ENCODE peak calls at places on chromosomes 6 and 20, in nine cellular contexts. V is cardiac muscle cell, I is fibroblast of lung, F is HCT116, R is OCI-LY7, Y is A549, Q is esophagus muscularis mucosa, M is psoas muscle, U is stomach. K is an unnamed sample. For H3K4me1, the result is how much of the 10 kb centered on the place peaks cover.

GRCh38 chr6:4714961-4715501 is 61.2 kb upstream of the CDYL start:
- DNase-seq in V (no peak), I (no peak), F (no peak), R (no peak), Y (no peak), Q (no peak), M (no peak), U (no peak), K (no peak)

GRCh38 chr6:112311950-112312547 is 35.1 kb upstream of the RFPL4B start:
- DNase-seq in V (peak), I (no peak), F (no peak), R (peak), Y (no peak), Q (no peak), M (no peak), U (no peak), K (peak)

GRCh38 chr6:90286884-90287488 is 9.7 kb downstream of the BACH2 start:
- DNase-seq in V (peak), I (peak), F (peak), R (peak), Y (peak), Q (no peak), M (no peak), U (peak), K (peak)

GRCh38 chr20:50618537-50618936 is 72.8 kb downstream of the RIPOR3 start:
- DNase-seq in V (no peak), I (no peak), F (no peak), R (no peak), Y (no peak), Q (no peak), M (no peak), U (no peak), K (no peak)

GRCh38 chr20:45347936-45348809 is at the start of gene SDC4:
- DNase-seq in V (peak), I (peak), F (no peak), R (no peak), Y (peak), Q (no peak), M (peak), U (peak), K (peak)

GRCh38 chr6:158039571-158040050 is 57.9 kb downstream of the SYNJ2 start:
- DNase-seq in V (no peak), I (peak), F (no peak), R (no peak), Y (peak), Q (no peak), M (peak), U (no peak), K (no peak)

GRCh38 chr6:142326539-142326938 is 24.7 kb downstream of the ADGRG6 start:
- DNase-seq in V (no peak), I (peak), F (no peak), R (no peak), Y (no peak), Q (no peak), M (no peak), U (no peak), K (peak)

GRCh38 chr20:3857405-3857804 is 10.8 kb downstream of the MAVS start:
- DNase-seq in V (no peak), I (no peak), F (no peak), R (no peak), Y (no peak), Q (no peak), M (no peak), U (no peak), K (no peak)

GRCh38 chr6:37566209-37566859 is 66.6 kb upstream of the CCDC167 start:
- DNase-seq in V (peak), I (peak), F (no peak), R (peak), Y (no peak), Q (no peak), M (peak), U (peak), K (peak)

GRCh38 chr6:122838060-122838780 is 49.2 kb downstream of the SMPDL3A start:
- DNase-seq in V (peak), I (peak), F (no peak), R (no peak), Y (peak), Q (no peak), M (no peak), U (no peak), K (peak)

GRCh38 chr6:13662651-13663334 is 47.7 kb downstream of the NOL7 start:
- DNase-seq in V (no peak), I (no peak), F (no peak), R (no peak), Y (no peak), Q (no peak), M (no peak), U (no peak), K (no peak)

GRCh38 chr6:32047084-32047478 is 8.9 kb downstream of the CYP21A2 start:
- DNase-seq in V (no peak), I (peak), F (peak), R (no peak), Y (no peak), Q (no peak), M (peak), U (no peak), K (peak)

GRCh38 chr6:3569817-3570216 is 113.0 kb upstream of the SLC22A23 start:
- DNase-seq in V (no peak), I (no peak), F (no peak), R (no peak), Y (no peak), Q (no peak), M (no peak), U (no peak), K (no peak)

GRCh38 chr6:26296556-26296856 is 68.5 kb upstream of the BTN3A2 start:
- DNase-seq in V (no peak), I (no peak), F (no peak), R (no peak), Y (no peak), Q (no peak), M (no peak), U (no peak), K (no peak)

GRCh38 chr20:8334641-8335040 is 202.6 kb downstream of the PLCB1 start:
- DNase-seq in V (no peak), I (no peak), F (no peak), R (no peak), Y (no peak), Q (no peak), M (no peak), U (no peak), K (no peak)

GRCh38 chr6:6870914-6871313 is 236.8 kb upstream of the RREB1 start:
- DNase-seq in V (no peak), I (no peak), F (no peak), R (no peak), Y (no peak), Q (no peak), M (no peak), U (no peak), K (no peak)

GRCh38 chr6:252775-253526 is 39.3 kb upstream of the DUSP22 start:
- DNase-seq in V (no peak), I (no peak), F (no peak), R (no peak), Y (no peak), Q (no peak), M (no peak), U (no peak), K (no peak)

GRCh38 chr6:88671624-88672023 is 291.8 kb downstream of the RNGTT start:
- DNase-seq in V (no peak), I (no peak), F (no peak), R (no peak), Y (no peak), Q (no peak), M (no peak), U (no peak), K (no peak)

GRCh38 chr20:50429412-50429811 is 80.8 kb upstream of the PTPN1 start:
- DNase-seq in V (no peak), I (no peak), F (no peak), R (no peak), Y (no peak), Q (no peak), M (no peak), U (no peak), K (no peak)

GRCh38 chr6:20827798-20828197 is 293.5 kb downstream of the CDKAL1 start:
- DNase-seq in V (no peak), I (peak), F (no peak), R (no peak), Y (no peak), Q (no peak), M (no peak), U (no peak), K (no peak)

GRCh38 chr6:34090495-34090894 is 55.4 kb downstream of the GRM4 start:
- DNase-seq in V (no peak), I (no peak), F (no peak), R (no peak), Y (no peak), Q (no peak), M (no peak), U (no peak), K (no peak)

GRCh38 chr6:144843701-144844100 is 558.6 kb downstream of the UTRN start:
- DNase-seq in V (no peak), I (no peak), F (no peak), R (no peak), Y (no peak), Q (no peak), M (no peak), U (no peak), K (no peak)

GRCh38 chr6:33207569-33208088 is 671 bp upstream of the RING1 start:
- DNase-seq in V (peak), I (peak), F (no peak), R (peak), Y (peak), Q (no peak), M (peak), U (peak), K (peak)

GRCh38 chr20:38117635-38118034 is 47.4 kb downstream of the TGM2 start:
- DNase-seq in V (no peak), I (peak), F (no peak), R (no peak), Y (peak), Q (peak), M (no peak), U (no peak), K (peak)

DNA sequence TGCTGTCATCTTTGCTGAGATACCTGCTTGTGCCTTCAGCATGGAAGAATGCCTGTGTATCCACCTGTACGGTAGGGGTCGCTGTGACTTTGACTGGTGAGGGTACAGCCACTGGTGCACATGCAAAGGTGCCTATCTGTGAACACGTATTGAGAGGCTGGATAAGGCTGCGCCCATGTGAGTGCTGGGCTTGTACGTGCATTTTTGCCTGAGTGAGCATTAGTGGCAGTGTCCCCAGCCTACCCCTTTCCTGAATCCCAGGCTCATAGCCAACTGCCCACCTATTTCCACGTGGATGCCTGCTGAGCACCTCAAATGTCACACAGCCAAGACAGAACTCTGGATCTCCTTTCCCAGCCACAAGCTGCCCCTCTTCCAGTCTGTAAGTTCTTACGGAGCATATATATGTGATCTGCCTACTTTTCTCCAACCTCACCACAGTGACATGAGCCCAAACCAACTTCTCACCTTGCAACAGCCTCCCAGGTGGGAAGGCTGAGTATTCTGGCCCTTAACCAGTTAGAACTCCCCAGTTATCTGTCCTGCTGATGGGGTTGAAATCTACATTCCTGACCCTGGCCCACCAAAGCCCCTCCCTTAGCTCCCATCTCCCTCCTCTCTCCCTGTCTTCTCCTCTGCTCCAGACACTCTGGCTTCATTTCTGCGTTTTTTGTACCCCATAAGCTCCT is 1.1 kb upstream of the SLC2A10 start:
- DNase-seq in V (no peak), I (no peak), F (no peak), R (no peak), Y (peak), Q (no peak), M (no peak), U (peak), K (no peak)
- TF ChIP-seq CTCF in V (peak), I (no peak), F (peak), R (no peak), Y (no peak), Q (no peak), M (no peak), U (no peak), K (peak)

GRCh38 chr6:56751604-56752003 is 108.9 kb upstream of the DST start:
- DNase-seq in V (no peak), I (peak), F (no peak), R (no peak), Y (no peak), Q (no peak), M (no peak), U (no peak), K (no peak)

GRCh38 chr6:56752009-56752408 is 109.3 kb upstream of the DST start:
- DNase-seq in V (no peak), I (peak), F (no peak), R (no peak), Y (no peak), Q (no peak), M (no peak), U (no peak), K (no peak)

GRCh38 chr6:56755040-56755439 is 112.4 kb upstream of the DST start:
- DNase-seq in V (no peak), I (no peak), F (no peak), R (no peak), Y (no peak), Q (no peak), M (no peak), U (no peak), K (no peak)

GRCh38 chr6:56752534-56752933 is 109.8 kb upstream of the DST start:
- DNase-seq in V (no peak), I (no peak), F (no peak), R (no peak), Y (no peak), Q (no peak), M (no peak), U (no peak), K (no peak)

GRCh38 chr6:56753801-56754200 is 111.1 kb upstream of the DST start:
- DNase-seq in V (no peak), I (no peak), F (no peak), R (no peak), Y (no peak), Q (no peak), M (no peak), U (no peak), K (no peak)
- H3K4me1 ChIP-seq in V (under half), I (under half), F (half or more), R (under half), Y (half or more), Q (half or more), M (half or more), U (half or more), K (under half)

GRCh38 chr6:17719323-17720041 is 12.8 kb upstream of the NUP153 start:
- DNase-seq in V (no peak), I (no peak), F (no peak), R (no peak), Y (no peak), Q (no peak), M (no peak), U (no peak), K (no peak)
- TF ChIP-seq CTCF in V (no peak), I (no peak), F (no peak), R (no peak), Y (no peak), Q (no peak), M (no peak), U (no peak), K (no peak)

DNA sequence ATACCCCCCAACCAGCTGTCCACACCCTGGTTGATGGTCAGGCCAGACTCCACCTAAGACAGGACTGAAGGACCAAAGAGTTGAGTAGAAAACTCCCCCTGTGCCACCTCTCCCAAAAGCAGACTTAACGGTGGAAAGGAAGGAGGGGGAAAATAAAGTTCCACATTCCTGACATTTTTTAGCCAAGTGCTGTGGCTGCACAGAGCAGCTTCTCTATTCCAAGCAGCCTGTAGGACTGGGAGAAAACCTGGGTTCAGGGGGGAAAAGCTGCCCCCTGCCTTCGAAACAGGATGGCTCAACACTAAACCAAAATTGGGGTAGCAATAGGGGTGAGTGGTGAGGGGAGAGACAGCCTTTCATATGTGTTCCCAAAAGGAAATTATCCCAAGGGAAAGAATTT is 3.6 kb downstream of the TRAM2 start:
- DNase-seq in V (peak), I (peak), F (no peak), R (no peak), Y (no peak), Q (no peak), M (no peak), U (no peak), K (peak)
- H3K4me1 ChIP-seq in V (under half), I (under half), F (under half), R (half or more), Y (under half), Q (half or more), M (under half), U (half or more), K (half or more)

DNA sequence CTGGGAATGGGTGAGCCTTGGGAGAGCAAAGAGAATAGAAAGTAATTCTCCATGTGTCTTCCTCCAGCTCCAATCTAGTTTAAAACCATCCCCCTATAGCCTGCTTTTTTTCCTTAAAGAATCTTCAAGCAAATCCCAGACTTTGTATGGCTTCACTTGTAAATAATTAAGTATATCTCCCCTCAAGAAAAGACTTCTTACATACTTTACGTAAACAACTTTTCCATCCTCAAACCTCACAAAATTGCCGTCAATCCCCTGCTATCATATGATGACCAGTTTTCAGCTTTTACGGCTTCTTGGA is 88.5 kb upstream of the PHACTR3 start:
- DNase-seq in V (no peak), I (no peak), F (no peak), R (no peak), Y (no peak), Q (no peak), M (no peak), U (no peak), K (no peak)
- TF ChIP-seq CTCF in V (no peak), I (no peak), F (no peak), R (peak), Y (no peak), Q (no peak), M (no peak), U (no peak), K (no peak)

GRCh38 chr20:63687419-63688233 is 8.8 kb upstream of the TNFRSF6B start:
- DNase-seq in V (no peak), I (no peak), F (no peak), R (no peak), Y (no peak), Q (no peak), M (no peak), U (no peak), K (no peak)

GRCh38 chr20:63686094-63686491 is 10.4 kb upstream of the TNFRSF6B start:
- DNase-seq in V (no peak), I (no peak), F (no peak), R (no peak), Y (no peak), Q (no peak), M (no peak), U (no peak), K (no peak)

GRCh38 chr20:63688234-63689045 is 8.0 kb upstream of the TNFRSF6B start:
- DNase-seq in V (no peak), I (no peak), F (no peak), R (no peak), Y (no peak), Q (no peak), M (no peak), U (no peak), K (no peak)

GRCh38 chr20:63685269-63686026 is 11.0 kb upstream of the TNFRSF6B start:
- DNase-seq in V (no peak), I (no peak), F (no peak), R (no peak), Y (no peak), Q (no peak), M (no peak), U (no peak), K (no peak)

DNA sequence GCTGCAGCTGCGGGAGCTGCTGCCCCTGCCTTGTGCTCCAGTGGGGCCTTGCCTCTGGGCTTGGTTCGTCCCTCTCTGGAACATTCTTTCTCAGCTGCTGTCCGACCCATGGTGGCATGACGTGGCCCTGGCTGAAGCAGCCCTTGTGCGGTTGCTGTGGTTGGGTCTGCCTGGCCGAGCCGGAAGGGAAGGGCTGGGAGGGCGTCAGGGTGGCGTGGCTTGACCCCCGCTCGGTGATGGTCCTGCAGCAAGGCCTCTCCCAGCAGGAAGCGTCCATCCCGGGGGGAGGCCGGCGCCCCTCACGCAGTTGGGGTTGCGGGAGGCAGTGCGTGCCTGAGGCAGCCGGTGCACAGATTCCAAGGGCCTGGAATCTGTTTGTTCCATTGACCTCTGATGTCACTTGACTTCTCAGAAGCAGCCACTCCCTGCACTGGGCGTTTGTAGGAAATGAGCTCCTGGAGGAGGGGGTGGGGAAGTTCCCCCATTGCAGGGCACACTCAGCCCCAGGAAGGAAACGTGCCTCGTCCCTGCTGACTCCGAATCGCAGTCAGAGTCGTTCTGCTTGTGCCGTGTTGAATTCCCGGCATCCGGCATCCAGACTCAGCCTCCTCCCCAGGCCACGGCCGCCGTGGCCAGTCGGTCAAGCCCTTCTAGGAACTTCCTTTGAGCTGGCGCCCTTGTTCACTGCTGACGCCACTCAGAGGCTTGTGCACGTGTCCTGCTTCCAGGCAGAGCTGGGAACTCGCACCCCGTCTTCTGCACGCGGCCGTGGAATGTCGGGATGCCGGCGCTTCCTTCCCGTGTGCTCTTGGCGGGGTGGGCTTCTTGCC is 9.7 kb upstream of the TNFRSF6B start:
- DNase-seq in V (peak), I (peak), F (peak), R (no peak), Y (peak), Q (peak), M (peak), U (peak), K (peak)
- H3K4me1 ChIP-seq in V (under half), I (under half), F (half or more), R (under half), Y (under half), Q (half or more), M (under half), U (half or more), K (under half)

GRCh38 chr20:1121439-1121838 is 3.0 kb downstream of the PSMF1 start:
- DNase-seq in V (no peak), I (no peak), F (no peak), R (no peak), Y (no peak), Q (no peak), M (no peak), U (no peak), K (no peak)

GRCh38 chr20:1119524-1119923 is 1.1 kb downstream of the PSMF1 start:
- DNase-seq in V (no peak), I (no peak), F (no peak), R (no peak), Y (no peak), Q (no peak), M (no peak), U (no peak), K (no peak)

GRCh38 chr20:1118336-1119127 is at the start of gene PSMF1:
- DNase-seq in V (peak), I (peak), F (peak), R (peak), Y (peak), Q (peak), M (peak), U (peak), K (peak)

GRCh38 chr20:1119128-1119505 is 715 bp downstream of the PSMF1 start:
- DNase-seq in V (no peak), I (no peak), F (no peak), R (peak), Y (no peak), Q (no peak), M (no peak), U (no peak), K (peak)

DNA sequence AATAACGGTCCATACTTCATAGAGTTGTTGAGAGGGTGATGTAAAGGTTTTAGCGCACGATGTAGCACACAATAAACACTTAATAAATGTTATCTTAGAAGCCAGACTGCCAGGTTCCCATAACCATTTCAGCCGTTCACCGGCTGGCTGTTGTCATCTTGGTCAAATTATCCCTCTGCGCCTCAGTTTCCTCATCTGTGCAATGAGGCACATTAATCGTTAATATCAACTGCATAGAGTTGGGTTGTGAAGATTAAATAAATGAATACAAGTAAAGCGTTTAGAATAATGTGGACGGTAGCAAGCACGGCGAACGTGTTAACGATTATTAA is 432 bp upstream of the PSMF1 start:
- DNase-seq in V (no peak), I (no peak), F (no peak), R (no peak), Y (no peak), Q (no peak), M (no peak), U (no peak), K (no peak)
- TF ChIP-seq CTCF in V (no peak), I (no peak), F (no peak), R (no peak), Y (no peak), Q (no peak), M (no peak), U (no peak), K (no peak)